ENCODE peak calls at places on chromosomes 11 and 22, in seven cellular contexts. F, U, I, Z, D, B and E are unnamed samples.

GRCh38 chr22:22752556-22753477 is 108.4 kb downstream of the GGTLC2 start:
- DNase-seq in F (no peak), U (no peak), I (no peak), Z (peak), D (no peak), B (no peak), E (peak)

GRCh38 chr11:86523738-86524602 is 148.4 kb downstream of the ME3 start:
- DNase-seq in F (peak), U (no peak), I (no peak), Z (no peak), D (no peak), B (peak), E (peak)

GRCh38 chr11:45304992-45305335 is 18.8 kb upstream of the SYT13 start:
- DNase-seq in F (no peak), U (no peak), I (no peak), Z (no peak), D (no peak), B (no peak), E (no peak)

GRCh38 chr11:26350002-26350401 is 18.1 kb downstream of the ANO3 start:
- DNase-seq in F (no peak), U (no peak), I (no peak), Z (no peak), D (no peak), B (no peak), E (no peak)

GRCh38 chr11:70544774-70545625 is 146.7 kb downstream of the CTTN start:
- DNase-seq in F (no peak), U (no peak), I (no peak), Z (no peak), D (peak), B (no peak), E (no peak)

GRCh38 chr11:75432911-75433321 is at the start of gene KLHL35:
- DNase-seq in F (no peak), U (no peak), I (no peak), Z (no peak), D (no peak), B (no peak), E (no peak)

GRCh38 chr22:32836286-32836859 is 34.9 kb downstream of the TIMP3 start:
- DNase-seq in F (peak), U (no peak), I (no peak), Z (peak), D (no peak), B (no peak), E (peak)

GRCh38 chr11:74238243-74238642 is 67.2 kb downstream of the PPME1 start:
- DNase-seq in F (no peak), U (no peak), I (no peak), Z (no peak), D (no peak), B (no peak), E (no peak)

GRCh38 chr11:109644158-109644557 is 222.2 kb downstream of the C11orf87 start:
- DNase-seq in F (no peak), U (no peak), I (no peak), Z (no peak), D (no peak), B (no peak), E (no peak)

DNA sequence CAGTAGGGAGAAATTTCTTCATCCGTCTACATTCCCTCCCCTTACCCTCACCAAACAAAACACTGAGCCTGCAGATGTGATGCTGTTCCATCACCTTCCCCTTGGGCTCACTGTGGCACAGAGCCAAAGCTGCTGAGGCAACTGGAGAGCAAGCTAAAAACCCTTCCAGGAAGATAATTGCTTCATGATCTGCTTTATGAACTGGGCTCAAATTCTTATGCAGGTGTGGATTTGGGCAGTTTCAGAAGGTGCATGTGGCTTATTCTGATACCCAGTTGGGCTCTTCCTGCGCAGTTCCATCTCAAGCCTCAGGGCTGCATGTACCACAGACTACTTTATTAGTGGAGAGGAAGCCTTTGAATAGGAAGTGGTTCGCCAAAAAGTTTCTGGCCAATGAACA is 58.3 kb downstream of the AAMDC start:
- DNase-seq in F (no peak), U (peak), I (peak), Z (no peak), D (no peak), B (no peak), E (peak)
- TF ChIP-seq CTCF in F (no peak), U (no peak), I (no peak), Z (no peak), D (no peak), B (no peak), E (no peak)

GRCh38 chr22:47515384-47516125 is 753.1 kb downstream of the TBC1D22A start:
- DNase-seq in F (no peak), U (no peak), I (no peak), Z (no peak), D (no peak), B (no peak), E (no peak)
- TF ChIP-seq CTCF in F (no peak), U (no peak), I (no peak), Z (no peak), D (no peak), B (no peak), E (no peak)

GRCh38 chr22:25060522-25061071 is 108.1 kb downstream of the KIAA1671 start:
- DNase-seq in F (peak), U (no peak), I (no peak), Z (no peak), D (no peak), B (no peak), E (no peak)
- TF ChIP-seq CTCF in F (no peak), U (peak), I (no peak), Z (peak), D (peak), B (peak), E (peak)

DNA sequence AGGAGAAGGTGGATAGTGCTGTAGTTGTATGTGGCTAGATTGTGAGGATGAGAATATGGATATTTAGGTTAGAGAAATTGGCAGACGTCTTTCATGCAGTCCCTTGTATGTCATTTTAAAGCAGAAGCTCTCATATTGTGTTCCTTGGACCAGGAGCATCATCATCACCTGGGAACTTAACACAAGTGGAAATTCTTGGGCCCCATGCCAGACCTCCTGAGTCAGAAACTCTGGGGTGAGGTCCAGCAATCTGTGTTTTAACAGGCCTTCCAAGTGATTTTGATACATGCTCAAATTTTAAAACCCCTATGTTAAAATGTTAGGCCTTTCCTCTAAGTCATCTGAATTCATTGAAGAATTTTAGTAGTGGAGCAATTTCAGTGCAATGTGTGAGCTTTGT is 34.8 kb downstream of the JHY start:
- DNase-seq in F (peak), U (no peak), I (peak), Z (no peak), D (no peak), B (no peak), E (peak)
- TF ChIP-seq CTCF in F (no peak), U (no peak), I (no peak), Z (no peak), D (no peak), B (no peak), E (no peak)

GRCh38 chr11:117950320-117950719 is 21.1 kb upstream of the TMPRSS13 start:
- DNase-seq in F (no peak), U (no peak), I (no peak), Z (no peak), D (no peak), B (no peak), E (no peak)
- TF ChIP-seq CTCF in F (no peak), U (no peak), I (no peak), Z (no peak), D (peak), B (peak), E (peak)